ENCODE peak calls at places on chromosomes 5 and 9, in nine cellular contexts. R, A, Z, T, L, N, O, Y and M are unnamed samples.

GRCh38 chr9:27468000-27468399 is 56.1 kb upstream of the IFNK start:
- DNase-seq in Y (no peak), A (no peak), N (no peak), L (no peak), O (no peak), Z (no peak), T (no peak), R (no peak), M (no peak)

GRCh38 chr5:134536876-134537275 is 11.4 kb downstream of the JADE2 start:
- DNase-seq in O (no peak), L (no peak), Y (no peak), T (no peak), Z (no peak), N (no peak), A (no peak), R (no peak), M (no peak)

GRCh38 chr5:11903614-11904269 is 504 bp downstream of the CTNND2 start:
- DNase-seq in Z (peak), N (no peak), Y (peak), O (peak), L (peak), T (no peak), R (no peak), A (no peak), M (peak)

GRCh38 chr9:119963258-119963797 is 594.1 kb upstream of the BRINP1 start:
- DNase-seq in L (no peak), A (peak), O (no peak), T (peak), Z (peak), R (no peak), N (no peak), Y (peak), M (no peak)

GRCh38 chr9:96379461-96379860 is 4.0 kb downstream of the SLC35D2 start:
- DNase-seq in N (no peak), Y (no peak), L (no peak), O (no peak), A (no peak), Z (no peak), T (no peak), R (no peak), M (no peak)

GRCh38 chr5:139228201-139228796 is 30.1 kb upstream of the SIL1 start:
- DNase-seq in R (no peak), O (no peak), L (peak), N (no peak), Y (no peak), Z (no peak), T (no peak), A (no peak), M (no peak)

GRCh38 chr9:96758845-96759673 is 18.8 kb downstream of the ZNF510 start:
- DNase-seq in R (no peak), Y (no peak), O (no peak), Z (peak), A (no peak), L (no peak), T (no peak), N (no peak), M (no peak)

GRCh38 chr9:126992427-126992826 is 77.8 kb downstream of the RALGPS1 start:
- DNase-seq in A (no peak), Z (no peak), L (no peak), N (no peak), Y (no peak), R (no peak), O (no peak), T (no peak), M (no peak)

GRCh38 chr9:21856301-21857094 is 54.1 kb downstream of the MTAP start:
- DNase-seq in A (no peak), O (no peak), Z (no peak), Y (peak), T (no peak), R (no peak), L (no peak), N (no peak), M (no peak)

GRCh38 chr5:157718529-157718928 is 12.7 kb upstream of the THG1L start:
- DNase-seq in Z (peak), R (no peak), O (no peak), A (no peak), L (no peak), Y (no peak), N (no peak), T (peak), M (no peak)

GRCh38 chr5:120599576-120599975 is 135.5 kb downstream of the PRR16 start:
- DNase-seq in Y (peak), L (no peak), O (no peak), A (no peak), N (no peak), Z (no peak), R (no peak), T (no peak), M (no peak)

GRCh38 chr9:128070874-128071273 is 2.8 kb downstream of the SLC25A25 start:
- DNase-seq in Y (no peak), O (no peak), T (no peak), N (no peak), A (no peak), L (no peak), Z (no peak), R (no peak), M (no peak)

GRCh38 chr9:135960328-135961276 is 571 bp downstream of the UBAC1 start:
- DNase-seq in O (peak), T (no peak), Z (no peak), Y (peak), R (no peak), N (no peak), A (peak), L (no peak), M (no peak)

GRCh38 chr5:130289132-130290088 is 385.1 kb downstream of the CHSY3 start:
- DNase-seq in Z (no peak), L (no peak), N (no peak), Y (no peak), A (peak), R (no peak), O (no peak), T (no peak), M (no peak)

GRCh38 chr9:91273853-91274552 is 87.7 kb downstream of the AUH start:
- DNase-seq in R (no peak), Y (no peak), Z (peak), A (peak), L (no peak), O (no peak), T (peak), N (no peak), M (no peak)

GRCh38 chr9:20760246-20760901 is 76.3 kb downstream of the FOCAD start:
- DNase-seq in A (no peak), Z (no peak), N (no peak), R (no peak), Y (no peak), O (no peak), T (no peak), L (no peak), M (no peak)

GRCh38 chr5:133387091-133387490 is 225.2 kb downstream of the FSTL4 start:
- DNase-seq in A (no peak), N (no peak), L (no peak), Y (no peak), R (no peak), Z (no peak), T (no peak), O (no peak), M (no peak)

GRCh38 chr9:116209406-116210116 is 56.0 kb downstream of the PAPPA start:
- DNase-seq in O (no peak), N (no peak), Z (no peak), T (no peak), Y (no peak), L (no peak), R (no peak), A (no peak), M (no peak)

GRCh38 chr9:86856259-86856658 is 91.0 kb downstream of the GAS1 start:
- DNase-seq in L (no peak), T (no peak), Y (no peak), R (no peak), A (no peak), N (no peak), Z (no peak), O (no peak), M (no peak)

GRCh38 chr5:68315679-68316271 is 100.2 kb downstream of the PIK3R1 start:
- DNase-seq in A (no peak), Z (no peak), R (peak), O (no peak), Y (no peak), N (no peak), T (no peak), L (peak), M (peak)

GRCh38 chr5:16585028-16585667 is 31.6 kb downstream of the RETREG1 start:
- DNase-seq in A (no peak), T (no peak), N (no peak), Y (no peak), R (no peak), Z (no peak), L (no peak), O (no peak), M (no peak)

GRCh38 chr5:128436825-128437224 is 101.2 kb downstream of the FBN2 start:
- DNase-seq in N (no peak), R (no peak), O (no peak), Y (no peak), A (peak), Z (peak), L (no peak), T (peak), M (no peak)

GRCh38 chr5:16572289-16573015 is 44.3 kb downstream of the RETREG1 start:
- DNase-seq in N (no peak), R (no peak), O (no peak), T (no peak), Z (no peak), Y (no peak), L (no peak), A (no peak), M (no peak)

GRCh38 chr9:124263800-124264426 is 6.2 kb downstream of the NEK6 start:
- DNase-seq in Z (no peak), L (peak), T (no peak), A (no peak), N (no peak), R (no peak), Y (peak), O (no peak), M (no peak)

GRCh38 chr9:21933865-21934264 is 60.3 kb downstream of the CDKN2A start:
- DNase-seq in Z (no peak), T (no peak), L (no peak), N (no peak), Y (no peak), R (no peak), A (no peak), O (no peak), M (no peak)

GRCh38 chr5:114223866-114224265 is 138.0 kb upstream of the KCNN2 start:
- DNase-seq in A (peak), R (no peak), O (no peak), Z (peak), Y (peak), T (peak), L (no peak), N (no peak), M (no peak)

DNA sequence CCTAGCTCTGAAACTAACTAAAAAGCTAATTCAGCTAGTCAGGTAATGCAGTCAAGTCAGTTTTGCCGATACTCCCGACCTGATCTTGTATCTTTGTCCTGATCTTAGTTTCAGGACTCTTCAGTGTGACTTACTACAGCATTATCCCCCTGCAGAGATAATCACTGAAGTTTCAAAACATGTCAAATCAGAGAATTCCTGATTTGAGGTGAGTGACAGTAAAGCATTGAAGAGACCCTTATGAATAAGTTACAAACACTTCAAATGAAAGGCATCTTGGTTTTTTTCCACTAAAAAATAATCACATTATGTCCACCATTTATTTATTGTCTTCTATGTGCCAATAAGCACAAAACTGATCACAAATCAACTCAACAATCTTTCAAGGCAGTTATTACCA is 47.6 kb downstream of the BAAT start:
- DNase-seq in Y (no peak), R (no peak), A (no peak), T (no peak), N (no peak), L (no peak), Z (no peak), O (no peak), M (no peak)
- TF ChIP-seq POLR2A in Y (no peak), R (no peak), A (no peak), T (no peak), N (no peak), L (no peak), Z (no peak), O (no peak), M (no peak)

GRCh38 chr5:119396265-119396664 is 40.4 kb downstream of the TNFAIP8 start:
- DNase-seq in O (no peak), R (no peak), T (no peak), Z (no peak), N (no peak), L (no peak), Y (no peak), A (no peak), M (no peak)
- TF ChIP-seq POLR2A in O (no peak), R (no peak), T (no peak), Z (no peak), N (no peak), L (no peak), Y (no peak), A (no peak), M (no peak)

GRCh38 chr9:4592325-4592724 is 69.8 kb upstream of the PLPP6 start:
- DNase-seq in N (no peak), O (no peak), Y (no peak), A (no peak), T (no peak), Z (no peak), R (no peak), L (no peak), M (no peak)

GRCh38 chr9:4585135-4585534 is 77.0 kb upstream of the PLPP6 start:
- DNase-seq in Z (no peak), O (no peak), T (no peak), R (no peak), Y (no peak), L (no peak), N (no peak), A (no peak), M (no peak)

GRCh38 chr9:4590430-4591122 is 71.5 kb upstream of the PLPP6 start:
- DNase-seq in Y (no peak), T (no peak), N (no peak), A (no peak), R (no peak), Z (no peak), O (no peak), L (no peak), M (no peak)

GRCh38 chr9:4591123-4591500 is 71.0 kb upstream of the PLPP6 start:
- DNase-seq in N (no peak), R (no peak), A (no peak), T (no peak), O (no peak), Y (no peak), L (no peak), Z (no peak), M (no peak)

DNA sequence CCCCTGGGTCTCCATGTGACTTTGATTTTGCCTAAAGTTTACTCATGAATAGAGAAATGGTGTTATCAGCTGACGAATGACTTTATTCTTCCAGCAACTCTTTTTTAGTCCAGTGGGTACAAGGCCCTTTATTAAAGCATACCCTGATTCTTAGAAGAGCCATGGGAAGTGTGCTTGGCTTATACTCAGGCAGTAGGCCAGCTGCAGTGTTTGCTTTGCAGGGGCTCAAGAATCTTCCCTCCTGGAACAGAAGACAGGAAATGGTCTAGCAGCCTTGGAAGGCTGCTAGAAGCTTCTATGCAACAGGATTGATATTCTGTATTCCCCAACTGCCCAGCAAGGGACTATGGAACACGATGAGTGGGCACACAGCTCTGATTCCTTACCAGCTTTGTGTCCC is 73.4 kb upstream of the PLPP6 start:
- DNase-seq in T (no peak), O (no peak), Z (no peak), Y (no peak), L (no peak), N (no peak), A (no peak), R (no peak), M (no peak)
- TF ChIP-seq POLR2A in T (no peak), O (no peak), Z (no peak), Y (no peak), L (no peak), N (no peak), A (no peak), R (no peak), M (no peak)

DNA sequence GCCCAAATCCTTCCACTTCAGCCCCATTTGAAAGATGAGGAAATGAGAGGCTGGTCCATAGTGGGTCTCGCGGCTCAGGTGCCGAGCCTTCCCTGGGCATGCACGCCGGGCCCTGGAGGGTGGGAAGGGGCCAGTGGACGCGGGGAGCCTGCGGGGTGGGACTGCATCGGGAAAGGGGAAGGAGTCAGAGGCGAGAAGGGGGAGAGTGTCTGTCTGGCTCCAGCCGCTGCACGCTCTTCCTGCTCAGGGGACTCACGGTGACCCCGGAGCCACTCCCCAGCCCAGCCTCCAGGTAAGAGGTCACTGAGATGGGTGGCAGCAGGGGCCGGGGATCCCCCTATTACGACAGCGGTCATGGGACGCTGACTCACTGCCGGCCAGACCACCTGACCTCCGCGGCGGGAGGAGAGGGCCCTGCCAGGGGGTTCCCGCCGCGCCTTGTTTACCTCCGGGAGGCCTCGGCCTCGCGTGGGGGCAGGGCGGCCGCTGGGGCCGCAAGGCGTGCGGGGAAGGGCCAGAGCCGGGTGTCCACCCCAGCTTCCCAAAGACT is 1.9 kb upstream of the SQSTM1 start:
- DNase-seq in Y (peak), R (peak), N (peak), O (peak), L (peak), T (peak), Z (peak), A (peak), M (peak)
- TF ChIP-seq POLR2A in Y (peak), R (peak), N (peak), O (no peak), L (peak), T (no peak), Z (no peak), A (peak), M (peak)

DNA sequence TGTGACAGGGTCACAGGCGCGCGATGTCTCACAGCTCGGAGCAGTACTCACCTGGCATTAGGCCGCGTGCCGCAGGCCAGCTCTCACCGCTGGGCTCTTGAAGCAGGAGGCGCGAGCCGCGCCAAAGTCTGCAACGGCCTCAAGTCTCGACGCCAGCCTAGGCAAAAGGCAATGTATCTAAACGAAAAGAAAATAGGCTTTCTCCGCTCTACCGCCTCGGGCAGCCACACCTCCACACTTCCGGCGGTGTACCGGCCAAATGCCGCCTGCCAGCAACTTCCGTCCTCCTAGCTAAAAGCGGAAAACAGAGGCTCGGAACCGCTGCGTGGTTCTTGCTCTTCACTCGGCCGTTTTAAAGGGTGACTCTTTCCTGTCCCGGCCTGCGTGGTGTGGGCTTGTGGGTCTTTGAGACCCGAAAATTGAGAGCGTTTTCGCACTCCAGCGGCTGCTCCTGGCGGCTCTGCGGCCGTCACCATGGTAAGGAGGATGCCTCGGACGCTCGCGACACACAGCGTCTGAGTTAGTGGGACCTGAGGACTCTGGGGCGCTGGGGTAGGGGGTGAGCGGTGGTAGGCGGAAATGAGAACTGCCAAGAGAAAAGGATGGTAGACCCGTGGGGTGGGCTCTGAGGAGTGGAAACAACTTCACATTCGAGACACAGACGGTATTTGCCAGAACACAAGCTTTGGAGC is at the start of the genes GFM2 and NSA2:
- DNase-seq in R (peak), T (peak), Y (peak), N (peak), A (peak), L (peak), Z (peak), O (peak), M (peak)
- TF ChIP-seq POLR2A in R (peak), T (peak), Y (no peak), N (no peak), A (peak), L (peak), Z (peak), O (no peak), M (peak)

DNA sequence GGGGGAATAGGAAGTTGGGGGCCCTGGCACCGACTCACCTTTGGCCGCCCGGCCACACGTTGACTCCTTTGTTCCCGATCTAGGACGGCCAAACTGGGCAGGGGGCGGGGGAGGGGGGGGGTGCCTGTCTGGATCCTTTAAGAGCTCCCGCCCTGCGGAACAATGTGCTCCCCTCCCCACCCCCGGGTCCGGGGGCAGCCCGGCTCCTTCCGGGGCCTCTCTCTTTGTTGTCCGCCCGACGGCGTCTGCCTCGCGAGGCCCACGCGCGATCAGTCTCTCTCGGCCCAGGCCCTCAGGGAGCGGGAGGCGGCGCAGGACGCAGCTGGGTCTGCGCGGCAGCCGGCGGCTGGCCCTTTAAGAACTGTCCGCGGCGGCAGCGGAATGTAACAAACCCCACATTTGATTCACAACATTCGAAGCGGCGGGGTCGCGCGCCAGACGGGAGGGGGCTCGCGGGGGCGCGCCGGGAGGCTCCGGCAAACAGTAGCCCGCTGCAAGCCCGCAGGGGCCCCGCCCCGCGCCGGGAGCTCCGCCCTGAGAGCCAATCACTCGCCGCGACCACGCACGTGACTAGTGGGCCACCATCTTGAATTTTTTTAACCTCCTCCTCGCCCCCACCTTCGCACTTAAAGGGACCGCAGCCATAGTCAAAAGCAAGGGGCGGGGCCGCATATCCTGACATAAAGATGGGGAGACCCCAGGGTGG is at the start of gene RNF44:
- DNase-seq in A (peak), T (peak), N (peak), Z (peak), L (peak), Y (peak), R (peak), O (peak), M (peak)
- TF ChIP-seq POLR2A in A (no peak), T (peak), N (peak), Z (peak), L (peak), Y (peak), R (no peak), O (no peak), M (peak)

GRCh38 chr5:179840321-179840720 is 18.3 kb downstream of the MRNIP start:
- DNase-seq in Y (no peak), O (no peak), Z (no peak), T (no peak), N (no peak), A (no peak), R (no peak), L (peak), M (no peak)

GRCh38 chr5:179841621-179842020 is 17.0 kb downstream of the MRNIP start:
- DNase-seq in Y (peak), A (no peak), R (no peak), N (no peak), T (no peak), O (no peak), L (peak), Z (no peak), M (no peak)

GRCh38 chr5:179840766-179841165 is 17.9 kb downstream of the MRNIP start:
- DNase-seq in N (no peak), Y (no peak), Z (no peak), A (no peak), L (peak), O (no peak), T (no peak), R (no peak), M (no peak)

GRCh38 chr5:179837076-179838011 is 16.6 kb downstream of the SQSTM1 start:
- DNase-seq in T (no peak), N (no peak), Z (no peak), Y (no peak), L (peak), A (no peak), R (no peak), O (no peak), M (no peak)

GRCh38 chr5:179839328-179840256 is 18.9 kb downstream of the SQSTM1 start:
- DNase-seq in T (no peak), A (no peak), Y (peak), O (peak), N (no peak), L (peak), Z (peak), R (no peak), M (no peak)
- TF ChIP-seq POLR2A in T (no peak), A (no peak), Y (no peak), O (no peak), N (no peak), L (no peak), Z (no peak), R (no peak), M (peak)

GRCh38 chr5:89436464-89436863 is 553.5 kb upstream of the MEF2C start:
- DNase-seq in Y (no peak), A (no peak), T (no peak), R (no peak), N (no peak), Z (no peak), L (no peak), O (no peak), M (no peak)
- TF ChIP-seq POLR2A in Y (no peak), A (no peak), T (no peak), R (no peak), N (no peak), Z (no peak), L (no peak), O (no peak), M (no peak)